ENCODE peak calls at places on chromosomes 5 and 9, in six cellular contexts. W is heart right ventricle, Q is MCF 10A, A is ovary, U is choroid plexus epithelial cell, M is AG09309. J is an unnamed sample.

GRCh38 chr5:179129607-179130071 is 69.5 kb downstream of the ZNF354C start:
- DNase-seq in M (no peak), U (no peak), Q (no peak), A (peak; percentile 23), W (no peak), J (no peak)

GRCh38 chr9:76607730-76608475 is 148.9 kb downstream of the GCNT1 start:
- DNase-seq in W (no peak), Q (no peak), U (no peak), M (no peak), A (no peak), J (no peak)

GRCh38 chr9:121121582-121122087 is 46.9 kb downstream of the CNTRL start:
- DNase-seq in M (peak; percentile 72), W (peak; percentile 96), A (peak; percentile 97), Q (peak; percentile 98), U (peak; percentile 97), J (peak; percentile 90)

GRCh38 chr9:86281577-86282076 is 711 bp downstream of the ISCA1 start:
- DNase-seq in A (no peak), M (no peak), Q (peak; percentile 33), W (no peak), U (no peak), J (no peak)

GRCh38 chr5:5605170-5605764 is 182.8 kb downstream of the ICE1 start:
- DNase-seq in U (no peak), Q (no peak), M (no peak), A (no peak), W (no peak), J (no peak)

GRCh38 chr5:76838481-76839261 is 11.1 kb upstream of the S100Z start:
- DNase-seq in Q (peak; percentile 45), M (no peak), A (no peak), W (no peak), U (no peak), J (no peak)

GRCh38 chr5:154756871-154757646 is 1.9 kb downstream of the LARP1 start:
- DNase-seq in M (no peak), A (peak; percentile 74), W (peak; percentile 67), U (peak; percentile 46), Q (peak; percentile 37), J (peak; percentile 56)

GRCh38 chr5:77282337-77283027 is 72.0 kb downstream of the PDE8B start:
- DNase-seq in W (no peak), A (no peak), M (peak; percentile 71), Q (peak; percentile 84), U (peak; percentile 52), J (no peak)

GRCh38 chr5:40904205-40904993 is 4.9 kb upstream of the C7 start:
- DNase-seq in Q (peak; percentile 81), U (peak; percentile 94), A (peak; percentile 71), M (peak; percentile 18), W (peak; percentile 34), J (peak; percentile 59)

GRCh38 chr5:178424141-178424855 is 165.9 kb downstream of the COL23A1 start:
- DNase-seq in W (no peak), U (no peak), A (no peak), M (no peak), Q (no peak), J (no peak)

GRCh38 chr9:136545065-136545965 is 533 bp downstream of the NOTCH1 start:
- DNase-seq in Q (no peak), A (peak; percentile 68), U (no peak), M (no peak), W (no peak), J (no peak)

GRCh38 chr9:113307401-113307975 is 4.3 kb upstream of the RNF183 start:
- DNase-seq in M (no peak), U (no peak), A (no peak), W (no peak), Q (no peak), J (peak; percentile 31)

GRCh38 chr5:142713151-142713706 is 27.3 kb upstream of the FGF1 start:
- DNase-seq in U (peak; percentile 85), W (peak; percentile 88), Q (peak; percentile 95), A (peak; percentile 87), M (no peak), J (peak; percentile 93)

GRCh38 chr5:130978475-130978874 is 186.6 kb downstream of the HINT1 start:
- DNase-seq in Q (peak; percentile 63), M (peak; percentile 37), W (no peak), U (peak; percentile 44), A (no peak), J (no peak)

GRCh38 chr5:172699999-172700685 is 59.1 kb downstream of the NEURL1B start:
- DNase-seq in W (no peak), M (no peak), A (peak; percentile 77), U (no peak), Q (no peak), J (no peak)

GRCh38 chr9:135718616-135719015 is 16.6 kb downstream of the KCNT1 start:
- DNase-seq in Q (peak; percentile 69), W (no peak), A (peak; percentile 71), U (no peak), M (no peak), J (no peak)

GRCh38 chr9:23581936-23582335 is 244.1 kb downstream of the ELAVL2 start:
- DNase-seq in Q (peak; percentile 46), A (no peak), M (no peak), W (no peak), U (no peak), J (no peak)

GRCh38 chr9:109010676-109011655 is 2.3 kb downstream of the CTNNAL1 start:
- DNase-seq in U (peak; percentile 90), A (no peak), M (no peak), W (no peak), Q (peak; percentile 83), J (no peak)

GRCh38 chr5:58599217-58599616 is 16.3 kb downstream of the RAB3C start:
- DNase-seq in A (no peak), M (no peak), U (no peak), W (no peak), Q (no peak), J (no peak)

GRCh38 chr5:60334281-60334713 is 365.7 kb downstream of the DEPDC1B start:
- DNase-seq in U (peak; percentile 85), Q (peak; percentile 59), A (no peak), M (peak; percentile 58), W (no peak), J (no peak)

DNA sequence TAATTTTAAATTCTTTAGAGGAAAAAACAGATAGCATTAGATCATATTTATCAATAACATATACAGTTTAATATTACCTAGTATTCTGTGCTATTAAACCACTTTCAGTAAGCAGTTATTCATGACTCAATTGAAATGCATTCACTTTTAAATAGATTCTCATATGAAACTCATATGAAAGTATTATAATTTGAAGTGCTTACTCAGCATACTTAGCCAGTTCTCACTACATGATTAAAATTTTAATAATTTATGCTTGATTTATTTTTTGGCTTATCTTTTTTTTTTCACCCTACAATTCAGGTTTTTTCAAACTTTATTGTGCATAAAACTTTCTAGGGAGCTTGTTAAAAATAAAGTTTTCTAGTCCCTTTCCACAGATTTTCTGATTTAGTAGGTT is 694.9 kb upstream of the CDH9 start:
- DNase-seq in M (no peak), Q (no peak), U (no peak), W (no peak), A (no peak), J (no peak)
- TF ChIP-seq CTCF in M (no peak), Q (no peak), U (no peak), W (no peak), A (no peak), J (no peak)

DNA sequence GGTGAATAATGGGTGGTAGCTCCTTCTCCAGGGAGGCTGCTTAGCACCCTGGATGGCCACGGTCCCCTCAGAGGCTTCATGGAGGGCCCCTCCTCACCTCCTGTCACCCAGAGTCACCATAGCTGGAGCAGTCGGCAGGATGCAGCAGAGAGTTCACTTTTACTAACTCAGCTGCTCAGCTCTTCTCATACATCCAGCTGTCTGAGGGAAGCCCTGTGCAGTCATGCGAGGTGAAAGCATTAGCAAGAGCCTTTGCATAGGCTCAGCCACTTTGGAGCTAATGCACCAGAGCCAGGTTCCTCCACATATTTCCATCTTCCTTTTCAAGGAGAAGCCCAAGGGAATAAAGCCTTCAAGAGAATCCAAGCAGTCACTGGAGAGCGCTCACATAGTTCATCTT is 499.2 kb downstream of the BNC2 start:
- DNase-seq in U (no peak), A (no peak), Q (no peak), W (no peak), M (no peak), J (peak; percentile 37)
- TF ChIP-seq CTCF in U (no peak), A (no peak), Q (no peak), W (no peak), M (no peak), J (no peak)

GRCh38 chr9:129070670-129071525 is 10.0 kb upstream of the DOLPP1 start:
- DNase-seq in Q (no peak), U (no peak), W (no peak), M (no peak), A (no peak), J (no peak)

GRCh38 chr9:129073404-129073803 is 7.5 kb upstream of the DOLPP1 start:
- DNase-seq in M (no peak), A (no peak), U (no peak), Q (no peak), W (no peak), J (no peak)

GRCh38 chr9:129071526-129072131 is 9.3 kb upstream of the DOLPP1 start:
- DNase-seq in U (no peak), M (no peak), W (no peak), Q (no peak), A (no peak), J (no peak)

GRCh38 chr9:129074106-129074505 is 6.8 kb upstream of the DOLPP1 start:
- DNase-seq in A (no peak), W (no peak), M (no peak), U (no peak), Q (no peak), J (no peak)

GRCh38 chr9:129072171-129072570 is 8.7 kb upstream of the DOLPP1 start:
- DNase-seq in U (no peak), W (no peak), A (no peak), Q (no peak), M (no peak), J (no peak)
- TF ChIP-seq CTCF in U (no peak), W (no peak), A (no peak), Q (no peak), M (no peak), J (no peak)

GRCh38 chr5:61637566-61637965 is 305.5 kb downstream of the ZSWIM6 start:
- DNase-seq in U (no peak), A (no peak), Q (peak; percentile 16), W (no peak), M (no peak), J (peak; percentile 40)

GRCh38 chr5:61640631-61641030 is 308.6 kb downstream of the ZSWIM6 start:
- DNase-seq in W (no peak), Q (peak; percentile 28), U (no peak), A (no peak), M (no peak), J (no peak)

GRCh38 chr5:61638476-61638875 is 306.4 kb downstream of the ZSWIM6 start:
- DNase-seq in W (peak; percentile 62), A (no peak), U (no peak), Q (no peak), M (no peak), J (no peak)

DNA sequence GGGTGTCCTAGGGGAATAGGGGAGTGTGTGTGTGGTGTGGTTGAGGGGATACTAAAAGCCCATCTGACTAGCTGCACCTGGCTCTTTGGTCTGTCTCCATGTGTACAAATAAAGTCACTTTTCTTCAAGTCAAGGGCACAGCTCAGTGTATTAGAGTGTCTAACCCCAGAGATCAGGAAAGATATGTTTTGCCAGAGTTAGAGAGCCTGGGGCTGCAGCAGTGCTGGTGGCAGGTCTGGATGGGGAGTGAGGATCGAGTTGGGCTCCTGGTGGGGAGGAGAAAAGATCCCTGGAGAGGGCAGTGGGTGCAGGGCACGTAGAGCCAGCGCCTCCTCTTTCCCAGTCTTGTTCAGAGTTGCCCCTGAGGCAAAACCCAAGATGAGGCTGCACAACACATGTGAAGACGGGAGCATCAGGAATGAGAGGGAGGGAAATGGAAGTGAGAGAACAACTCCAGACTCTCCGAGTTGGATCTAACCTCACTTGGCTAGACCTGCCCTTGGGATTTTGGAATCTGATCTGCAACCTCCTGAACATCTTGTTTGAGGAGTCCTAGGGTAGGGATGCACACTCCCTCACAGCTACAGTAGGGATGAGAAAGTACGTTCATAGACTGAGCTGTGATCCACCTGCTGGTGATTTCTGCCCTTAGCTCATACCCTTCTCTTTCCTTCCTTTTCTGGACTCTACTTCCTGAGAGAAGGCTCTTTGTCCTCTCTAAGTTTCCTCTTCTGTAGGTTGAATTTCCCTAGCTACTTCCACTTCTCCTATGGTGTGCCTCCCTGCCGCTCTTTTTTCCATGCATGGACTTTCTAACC is 309.9 kb downstream of the ZSWIM6 start:
- DNase-seq in U (peak; percentile 41), A (no peak), Q (no peak), M (no peak), W (no peak), J (no peak)
- TF ChIP-seq CTCF in U (peak; percentile 52), A (no peak), Q (no peak), M (peak; percentile 31), W (no peak), J (no peak)

J was measured in glutamatergic neuron.